ENCODE peak calls at places on chromosomes 12 and 14, in nine cellular contexts. N, B, X, W, L, E, F, U and S are unnamed samples.

GRCh38 chr12:109728921-109729836 is 15.6 kb downstream of the FAM222A start:
- DNase-seq in N (peak), B (peak), X (no peak), W (no peak), L (no peak), E (no peak), F (no peak), U (no peak), S (no peak)

GRCh38 chr14:105503918-105504692 is 13.1 kb downstream of the TEDC1 start:
- DNase-seq in N (no peak), B (no peak), X (no peak), W (no peak), L (no peak), E (no peak), F (peak), U (no peak), S (no peak)

GRCh38 chr14:77508249-77508648 is 9.6 kb upstream of the ISM2 start:
- DNase-seq in N (no peak), B (no peak), X (no peak), W (no peak), L (peak), E (no peak), F (no peak), U (no peak), S (no peak)

GRCh38 chr12:110767863-110768262 is 25.2 kb upstream of the PPP1CC start:
- DNase-seq in N (no peak), B (no peak), X (no peak), W (no peak), L (no peak), E (no peak), F (no peak), U (no peak), S (no peak)

GRCh38 chr14:77026930-77027537 is 1.5 kb downstream of the IRF2BPL start:
- DNase-seq in N (no peak), B (peak), X (peak), W (peak), L (peak), E (no peak), F (peak), U (peak), S (peak)

GRCh38 chr14:88245321-88245720 is 77.7 kb downstream of the KCNK10 start:
- DNase-seq in N (peak), B (no peak), X (no peak), W (no peak), L (no peak), E (no peak), F (no peak), U (peak), S (no peak)

GRCh38 chr14:88551094-88551870 is 3.5 kb downstream of the PTPN21 start:
- DNase-seq in N (peak), B (peak), X (peak), W (peak), L (peak), E (peak), F (peak), U (peak), S (no peak)

GRCh38 chr12:89363582-89363981 is 11.3 kb upstream of the DUSP6 start:
- DNase-seq in N (no peak), B (no peak), X (no peak), W (no peak), L (no peak), E (no peak), F (no peak), U (no peak), S (no peak)

GRCh38 chr12:111066744-111067437 is 146.5 kb upstream of the MYL2 start:
- DNase-seq in N (no peak), B (peak), X (no peak), W (no peak), L (no peak), E (no peak), F (no peak), U (no peak), S (no peak)

GRCh38 chr14:47422191-47422590 is 253.2 kb downstream of the MDGA2 start:
- DNase-seq in N (no peak), B (no peak), X (no peak), W (no peak), L (no peak), E (no peak), F (no peak), U (no peak), S (no peak)

GRCh38 chr14:96082420-96083300 is 43.5 kb downstream of the C14orf132 start:
- DNase-seq in N (no peak), B (peak), X (no peak), W (no peak), L (no peak), E (no peak), F (no peak), U (no peak), S (no peak)

GRCh38 chr12:3684449-3685051 is 68.4 kb downstream of the CRACR2A start:
- DNase-seq in N (no peak), B (no peak), X (no peak), W (no peak), L (no peak), E (no peak), F (no peak), U (peak), S (no peak)

GRCh38 chr12:111298583-111299436 is 70.1 kb downstream of the PHETA1 start:
- DNase-seq in N (peak), B (peak), X (peak), W (peak), L (peak), E (peak), F (peak), U (peak), S (no peak)